ENCODE peak calls at places on chromosome 3, in ten cellular contexts. One of them, this sample, is unnamed.
A peak's percentile ranks its signal among the peaks of the same experiment; 100 is the strongest.

GRCh38 chr3:107987036-107987557 is 103.7 kb downstream of the CD47 start:
- DNase-seq in AG09319: peak; percentile 90
- DNase-seq in D341Med: no peak
- DNase-seq in SJSA1: peak; percentile 66
- DNase-seq in ELR: peak; percentile 96
- DNase-seq in amygdala: no peak
- DNase-seq in fibroblast of lung: peak; percentile 98
- DNase-seq in GM04504: peak; percentile 97
- DNase-seq in AG20443: peak; percentile 84
- DNase-seq in RCC 7860: peak; percentile 87
- DNase-seq in this sample: peak; percentile 77

GRCh38 chr3:72036899-72037298 is 252.0 kb upstream of the PROK2 start:
- DNase-seq in AG09319: no peak
- DNase-seq in GM04504: peak; percentile 76
- DNase-seq in ELR: no peak
- DNase-seq in D341Med: no peak
- DNase-seq in amygdala: no peak
- DNase-seq in SJSA1: peak; percentile 63
- DNase-seq in fibroblast of lung: peak; percentile 66
- DNase-seq in AG20443: peak; percentile 73
- DNase-seq in RCC 7860: no peak
- DNase-seq in this sample: no peak

GRCh38 chr3:42425736-42426407 is 15.5 kb upstream of the LYZL4 start:
- DNase-seq in AG20443: no peak
- DNase-seq in GM04504: no peak
- DNase-seq in D341Med: no peak
- DNase-seq in fibroblast of lung: no peak
- DNase-seq in AG09319: no peak
- DNase-seq in RCC 7860: no peak
- DNase-seq in SJSA1: no peak
- DNase-seq in ELR: no peak
- DNase-seq in amygdala: no peak
- DNase-seq in this sample: no peak

GRCh38 chr3:40585381-40586016 is 60.7 kb downstream of the ZNF621 start:
- DNase-seq in GM04504: no peak
- DNase-seq in SJSA1: no peak
- DNase-seq in amygdala: no peak
- DNase-seq in fibroblast of lung: no peak
- DNase-seq in AG09319: no peak
- DNase-seq in AG20443: no peak
- DNase-seq in ELR: no peak
- DNase-seq in D341Med: no peak
- DNase-seq in RCC 7860: no peak
- DNase-seq in this sample: no peak

GRCh38 chr3:124814620-124815421 is 72.3 kb downstream of the ITGB5 start:
- DNase-seq in AG20443: no peak
- DNase-seq in fibroblast of lung: peak; percentile 63
- DNase-seq in amygdala: no peak
- DNase-seq in GM04504: no peak
- DNase-seq in D341Med: no peak
- DNase-seq in SJSA1: no peak
- DNase-seq in RCC 7860: no peak
- DNase-seq in ELR: no peak
- DNase-seq in AG09319: no peak
- DNase-seq in this sample: no peak

GRCh38 chr3:16741103-16741758 is 136.0 kb upstream of the DAZL start:
- DNase-seq in ELR: peak; percentile 86
- DNase-seq in amygdala: no peak
- DNase-seq in AG09319: peak; percentile 85
- DNase-seq in GM04504: no peak
- DNase-seq in RCC 7860: peak; percentile 83
- DNase-seq in SJSA1: peak; percentile 66
- DNase-seq in AG20443: peak; percentile 86
- DNase-seq in D341Med: no peak
- DNase-seq in fibroblast of lung: peak; percentile 90
- DNase-seq in this sample: peak; percentile 78

GRCh38 chr3:143775401-143775970 is 72.8 kb downstream of the SLC9A9 start:
- DNase-seq in amygdala: no peak
- DNase-seq in D341Med: peak; percentile 71
- DNase-seq in ELR: peak; percentile 49
- DNase-seq in SJSA1: no peak
- DNase-seq in fibroblast of lung: peak; percentile 64
- DNase-seq in GM04504: no peak
- DNase-seq in AG09319: no peak
- DNase-seq in RCC 7860: peak; percentile 13
- DNase-seq in AG20443: peak; percentile 76
- DNase-seq in this sample: no peak

GRCh38 chr3:114830652-114831051 is 316.4 kb downstream of the ZBTB20 start:
- DNase-seq in GM04504: no peak
- DNase-seq in amygdala: no peak
- DNase-seq in SJSA1: no peak
- DNase-seq in RCC 7860: no peak
- DNase-seq in ELR: no peak
- DNase-seq in AG20443: no peak
- DNase-seq in fibroblast of lung: no peak
- DNase-seq in D341Med: no peak
- DNase-seq in AG09319: no peak
- DNase-seq in this sample: no peak

This sample was measured in smooth muscle cell of the brain vasculature.